ENCODE peak calls at places on chromosome 13, in seven cellular contexts. T is HCT116, N is K562, K is SK-N-SH, Z is H1, L is HepG2, A is GM12878. Q is an unnamed sample.

GRCh38 chr13:102040812-102041211 is 361.0 kb downstream of the FGF14 start:
- DNase-seq in T (no peak), N (no peak), K (no peak), Z (no peak), L (no peak), A (no peak), Q (no peak)

GRCh38 chr13:32309812-32310706 is 5.1 kb downstream of the ZAR1L start:
- DNase-seq in T (peak), N (peak), K (peak), Z (no peak), L (peak), A (no peak), Q (peak)

GRCh38 chr13:99656092-99656745 is 154.9 kb downstream of the TM9SF2 start:
- DNase-seq in T (peak), N (peak), K (peak), Z (peak), L (peak), A (peak), Q (peak)

GRCh38 chr13:111255228-111255790 is 65.1 kb upstream of the TEX29 start:
- DNase-seq in T (no peak), N (no peak), K (no peak), Z (no peak), L (no peak), A (no peak), Q (no peak)

GRCh38 chr13:101579291-101579802 is 126.9 kb downstream of the ITGBL1 start:
- DNase-seq in T (no peak), N (no peak), K (peak), Z (no peak), L (peak), A (no peak), Q (no peak)

GRCh38 chr13:103516009-103516795 is 450.0 kb upstream of the SLC10A2 start:
- DNase-seq in T (no peak), N (no peak), K (no peak), Z (no peak), L (no peak), A (no peak), Q (no peak)

GRCh38 chr13:66520511-66521390 is 709.4 kb downstream of the PCDH9 start:
- DNase-seq in T (no peak), N (no peak), K (peak), Z (no peak), L (no peak), A (no peak), Q (no peak)

GRCh38 chr13:79522583-79522982 is 41.6 kb downstream of the NDFIP2 start:
- DNase-seq in T (no peak), N (no peak), K (no peak), Z (no peak), L (no peak), A (peak), Q (no peak)

GRCh38 chr13:98582947-98583346 is 6.0 kb upstream of the STK24 start:
- DNase-seq in T (no peak), N (no peak), K (no peak), Z (no peak), L (no peak), A (no peak), Q (peak)

GRCh38 chr13:45333973-45334922 is 6.7 kb downstream of the TPT1 start:
- DNase-seq in T (no peak), N (no peak), K (no peak), Z (no peak), L (no peak), A (no peak), Q (no peak)

GRCh38 chr13:73189365-73189764 is 130.6 kb downstream of the KLF5 start:
- DNase-seq in T (no peak), N (no peak), K (no peak), Z (no peak), L (no peak), A (no peak), Q (no peak)

GRCh38 chr13:100673831-100674362 is 698 bp downstream of the TMTC4 start:
- DNase-seq in T (peak), N (peak), K (no peak), Z (no peak), L (peak), A (no peak), Q (peak)

GRCh38 chr13:112240076-112240475 is 136.1 kb upstream of the SPACA7 start:
- DNase-seq in T (no peak), N (no peak), K (no peak), Z (no peak), L (no peak), A (no peak), Q (no peak)

GRCh38 chr13:52659340-52659739 is 6.7 kb downstream of the SUGT1 start:
- DNase-seq in T (no peak), N (no peak), K (no peak), Z (no peak), L (no peak), A (no peak), Q (no peak)

GRCh38 chr13:30978981-30979956 is 46.8 kb downstream of the TEX26 start:
- DNase-seq in T (peak), N (peak), K (peak), Z (peak), L (peak), A (no peak), Q (no peak)

GRCh38 chr13:25046274-25046984 is 49.5 kb upstream of the PABPC3 start:
- DNase-seq in T (no peak), N (peak), K (peak), Z (no peak), L (no peak), A (no peak), Q (no peak)

GRCh38 chr13:89740994-89741678 is 1606.4 kb upstream of the MIR17HG start:
- DNase-seq in T (no peak), N (no peak), K (no peak), Z (no peak), L (no peak), A (no peak), Q (no peak)

GRCh38 chr13:77000475-77000874 is 8.6 kb downstream of the CLN5 start:
- DNase-seq in T (no peak), N (no peak), K (no peak), Z (no peak), L (no peak), A (no peak), Q (no peak)

GRCh38 chr13:36130542-36131214 is 504 bp downstream of the DCLK1 start:
- DNase-seq in T (no peak), N (no peak), K (peak), Z (no peak), L (no peak), A (no peak), Q (no peak)

GRCh38 chr13:31310781-31311180 is 111.0 kb downstream of the B3GLCT start:
- DNase-seq in T (no peak), N (no peak), K (no peak), Z (no peak), L (no peak), A (no peak), Q (no peak)

GRCh38 chr13:113653264-113654174 is 4.5 kb downstream of the ATP4B start:
- DNase-seq in T (no peak), N (no peak), K (peak), Z (no peak), L (no peak), A (no peak), Q (no peak)

GRCh38 chr13:29758591-29759114 is 91.8 kb downstream of the UBL3 start:
- DNase-seq in T (no peak), N (peak), K (no peak), Z (no peak), L (peak), A (peak), Q (no peak)

GRCh38 chr13:57630661-57631606 is 610 bp upstream of the PCDH17 start:
- DNase-seq in T (no peak), N (no peak), K (peak), Z (no peak), L (no peak), A (no peak), Q (peak)

GRCh38 chr13:97281028-97281427 is 58.9 kb downstream of the MBNL2 start:
- DNase-seq in T (no peak), N (no peak), K (no peak), Z (no peak), L (no peak), A (no peak), Q (no peak)

GRCh38 chr13:66501187-66501586 is 728.9 kb downstream of the PCDH9 start:
- DNase-seq in T (no peak), N (no peak), K (no peak), Z (no peak), L (no peak), A (no peak), Q (no peak)

GRCh38 chr13:64311948-64312347 is 2896.3 kb upstream of the PCDH20 start:
- DNase-seq in T (no peak), N (no peak), K (no peak), Z (no peak), L (no peak), A (no peak), Q (no peak)

GRCh38 chr13:61466280-61466679 is 50.6 kb upstream of the PCDH20 start:
- DNase-seq in T (no peak), N (no peak), K (no peak), Z (peak), L (peak), A (no peak), Q (peak)

GRCh38 chr13:77397636-77398035 is 70.7 kb upstream of the MYCBP2 start:
- DNase-seq in T (no peak), N (no peak), K (no peak), Z (no peak), L (no peak), A (no peak), Q (no peak)

GRCh38 chr13:98752111-98752941 is at the start of gene SLC15A1:
- DNase-seq in T (no peak), N (no peak), K (peak), Z (no peak), L (no peak), A (no peak), Q (no peak)

GRCh38 chr13:31793246-31793645 is 53.9 kb downstream of the RXFP2 start:
- DNase-seq in T (no peak), N (no peak), K (no peak), Z (no peak), L (no peak), A (no peak), Q (no peak)

GRCh38 chr13:32408296-32408998 is 19.5 kb downstream of the N4BP2L1 start:
- DNase-seq in T (no peak), N (peak), K (no peak), Z (no peak), L (no peak), A (no peak), Q (no peak)

GRCh38 chr13:57326532-57326931 is 159.5 kb downstream of the PRR20E start:
- DNase-seq in T (no peak), N (no peak), K (no peak), Z (no peak), L (no peak), A (no peak), Q (no peak)

GRCh38 chr13:84121456-84121855 is 239.2 kb upstream of the SLITRK1 start:
- DNase-seq in T (no peak), N (no peak), K (no peak), Z (no peak), L (no peak), A (no peak), Q (no peak)

GRCh38 chr13:38785047-38785446 is 98.2 kb downstream of the FREM2 start:
- DNase-seq in T (no peak), N (no peak), K (no peak), Z (no peak), L (no peak), A (no peak), Q (no peak)

GRCh38 chr13:40472427-40473220 is 193.8 kb downstream of the FOXO1 start:
- DNase-seq in T (no peak), N (no peak), K (no peak), Z (no peak), L (peak), A (no peak), Q (no peak)

GRCh38 chr13:46552302-46552680 is 679 bp upstream of the LRCH1 start:
- DNase-seq in T (no peak), N (no peak), K (no peak), Z (no peak), L (no peak), A (no peak), Q (no peak)
- TF ChIP-seq JUND in T (no peak), N (no peak), K (no peak), Z (no peak), L (no peak), A (no peak), Q (no peak)

DNA sequence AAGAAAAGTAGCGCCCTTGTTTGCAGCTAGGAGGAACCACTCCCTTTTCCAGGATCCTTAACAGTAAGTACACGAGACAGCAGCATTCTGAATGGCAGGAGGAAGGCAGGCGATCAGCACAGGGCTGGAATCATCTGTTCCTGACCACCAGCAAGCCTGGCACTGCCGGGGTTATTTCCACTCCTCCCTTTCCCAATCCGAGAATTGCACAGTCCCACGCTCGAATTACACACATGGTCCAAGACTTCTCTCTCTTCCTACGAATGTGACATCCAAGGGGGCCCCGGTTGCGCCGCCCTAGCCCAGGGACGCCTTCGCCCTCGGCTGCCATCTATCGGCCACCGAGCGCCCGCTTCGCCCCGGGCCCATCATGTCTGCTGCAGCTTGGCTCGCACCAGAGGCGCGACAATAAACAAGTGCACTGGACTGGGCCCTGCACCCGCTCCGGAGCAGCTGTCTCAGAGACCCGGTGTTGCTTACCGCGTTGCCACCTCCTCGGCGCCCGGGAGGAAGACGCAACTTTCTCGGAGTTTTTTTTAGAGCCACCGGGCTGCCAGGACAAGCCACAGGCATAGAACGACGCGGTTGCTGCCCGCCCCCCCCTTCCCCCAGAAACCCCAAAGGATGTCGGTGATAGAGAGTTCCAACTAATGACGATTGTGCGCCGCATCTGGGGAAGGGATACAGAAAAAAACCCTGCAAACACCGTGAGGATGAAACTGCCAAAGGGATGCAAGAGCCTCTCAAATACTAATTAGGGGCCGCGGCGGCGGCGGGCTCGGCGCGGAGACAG is at the start of gene SLITRK5:
- DNase-seq in T (no peak), N (peak), K (peak), Z (no peak), L (peak), A (no peak), Q (peak)
- TF ChIP-seq JUND in T (no peak), N (no peak), K (no peak), Z (no peak), L (no peak), A (no peak), Q (no peak)

GRCh38 chr13:37476874-37477273 is 121.7 kb downstream of the POSTN start:
- DNase-seq in T (no peak), N (no peak), K (no peak), Z (no peak), L (no peak), A (no peak), Q (no peak)
- TF ChIP-seq JUND in T (no peak), N (no peak), K (no peak), Z (no peak), L (no peak), A (no peak), Q (no peak)

DNA sequence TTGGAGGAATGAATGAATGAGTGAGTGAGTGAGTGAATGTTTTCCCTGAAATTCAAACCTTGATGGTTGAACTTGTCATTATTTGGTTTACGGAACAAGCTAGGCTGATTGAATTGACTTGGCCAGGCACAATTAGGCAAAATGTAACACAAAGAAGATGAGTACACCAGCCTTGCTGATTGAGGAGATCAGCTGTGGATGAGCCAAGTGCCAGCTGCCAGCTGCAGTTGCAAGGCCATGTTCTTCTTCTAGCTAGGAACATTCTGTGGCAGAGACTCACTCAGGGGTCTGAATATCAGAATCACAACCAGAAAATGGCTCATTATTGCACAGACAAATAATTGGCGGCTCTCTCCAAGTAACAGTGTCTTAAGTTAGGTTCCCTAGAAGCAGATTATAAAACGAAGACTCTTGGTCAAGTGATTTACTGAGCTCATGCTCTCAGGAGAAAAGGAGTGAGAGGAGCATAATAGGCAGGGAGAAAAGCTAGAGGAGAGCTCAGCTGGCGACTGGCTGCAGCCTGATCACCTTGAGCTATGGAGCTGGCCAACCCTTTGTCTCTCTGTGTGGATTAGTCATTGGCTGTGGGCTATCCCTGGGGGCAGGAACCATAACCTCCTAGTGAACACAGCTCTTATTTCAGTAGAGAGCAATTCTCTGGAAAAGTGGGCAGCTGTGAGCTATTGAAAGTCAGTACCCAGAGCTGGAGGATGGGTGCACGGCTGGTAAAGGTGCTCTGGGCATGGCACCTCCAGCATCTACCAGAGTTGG is 225.3 kb upstream of the SERP2 start:
- DNase-seq in T (no peak), N (no peak), K (no peak), Z (no peak), L (no peak), A (no peak), Q (no peak)
- TF ChIP-seq JUND in T (no peak), N (no peak), K (no peak), Z (no peak), L (no peak), A (no peak), Q (no peak)

GRCh38 chr13:20090349-20090748 is 70.5 kb downstream of the GJA3 start:
- DNase-seq in T (no peak), N (no peak), K (no peak), Z (no peak), L (no peak), A (no peak), Q (peak)

GRCh38 chr13:20099319-20099718 is 61.5 kb downstream of the GJA3 start:
- DNase-seq in T (no peak), N (no peak), K (no peak), Z (no peak), L (no peak), A (no peak), Q (no peak)

GRCh38 chr13:20093946-20094345 is 66.9 kb downstream of the GJA3 start:
- DNase-seq in T (no peak), N (no peak), K (no peak), Z (no peak), L (no peak), A (no peak), Q (no peak)
- TF ChIP-seq JUND in T (no peak), N (no peak), K (no peak), Z (no peak), L (no peak), A (no peak), Q (no peak)

GRCh38 chr13:74761794-74762193 is 627.6 kb upstream of the KLF12 start:
- DNase-seq in T (no peak), N (no peak), K (no peak), Z (no peak), L (no peak), A (no peak), Q (no peak)
- TF ChIP-seq JUND in T (no peak), N (no peak), K (no peak), Z (no peak), L (no peak), A (no peak), Q (no peak)

GRCh38 chr13:49341941-49342340 is 94.2 kb downstream of the CDADC1 start:
- DNase-seq in T (no peak), N (no peak), K (no peak), Z (no peak), L (no peak), A (no peak), Q (no peak)
- TF ChIP-seq JUND in T (no peak), N (no peak), K (no peak), Z (no peak), L (no peak), A (no peak), Q (no peak)

DNA sequence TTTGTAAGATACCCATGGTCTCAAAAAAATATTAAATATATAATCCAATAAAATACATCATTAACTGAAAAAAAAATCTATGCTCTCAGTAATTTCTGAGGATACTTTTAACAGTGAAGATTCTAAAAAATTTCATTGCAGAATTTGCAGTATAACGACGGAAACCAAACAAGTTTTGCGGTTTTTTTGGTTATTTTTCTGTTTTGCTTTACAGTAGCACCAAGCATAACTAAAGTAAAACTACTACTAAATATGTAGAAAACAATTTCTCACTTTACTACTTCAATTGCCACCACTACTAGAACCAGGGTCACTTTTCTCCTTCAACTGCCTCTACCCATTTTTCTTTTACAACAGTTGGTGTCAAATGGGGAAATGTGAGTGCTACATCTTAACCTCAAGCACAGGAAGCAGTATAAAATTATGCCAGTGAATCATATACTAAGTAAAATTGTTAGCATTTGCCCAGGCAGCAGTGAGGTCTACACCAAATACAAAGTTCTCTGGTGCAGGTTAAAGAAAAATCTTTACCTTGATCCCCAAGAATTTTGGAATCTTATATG is 24.1 kb downstream of the MICU2 start:
- DNase-seq in T (no peak), N (no peak), K (no peak), Z (no peak), L (no peak), A (peak), Q (no peak)
- TF ChIP-seq JUND in T (no peak), N (no peak), K (no peak), Z (no peak), L (no peak), A (no peak), Q (no peak)

Q was measured in T47D.